ENCODE peak calls at places on chromosomes 12 and 14, in five cellular contexts. I is A549, X is HCT116, H is ovary, A is neural progenitor cell. Y is an unnamed sample.

GRCh38 chr12:115709410-115710065 is 568.0 kb downstream of the MED13L start:
- DNase-seq in A (no peak), X (no peak), H (peak; percentile 50), I (no peak), Y (peak; percentile 88)

GRCh38 chr14:54166049-54166950 is 209.7 kb upstream of the BMP4 start:
- DNase-seq in A (no peak), I (no peak), H (no peak), X (no peak), Y (peak; percentile 34)

GRCh38 chr12:91877022-91877421 is 268.6 kb downstream of the BTG1 start:
- DNase-seq in X (no peak), H (no peak), I (no peak), A (peak; percentile 9), Y (no peak)

GRCh38 chr12:95304673-95305198 is 87.1 kb downstream of the VEZT start:
- DNase-seq in X (no peak), A (no peak), H (no peak), I (no peak), Y (no peak)

GRCh38 chr12:124715121-124715990 is 147.9 kb upstream of the NCOR2 start:
- DNase-seq in H (no peak), A (no peak), I (peak; percentile 73), X (no peak), Y (no peak)

GRCh38 chr12:87812711-87813110 is 216.5 kb downstream of the C12orf50 start:
- DNase-seq in H (no peak), X (no peak), A (no peak), I (no peak), Y (no peak)

GRCh38 chr12:116299548-116300150 is 22.2 kb upstream of the MED13L start:
- DNase-seq in A (no peak), I (no peak), H (peak; percentile 50), X (no peak), Y (peak; percentile 77)

GRCh38 chr14:90354551-90355298 is 23.0 kb upstream of the NRDE2 start:
- DNase-seq in X (no peak), I (no peak), A (no peak), H (no peak), Y (no peak)

GRCh38 chr14:101849125-101849524 is 87.6 kb downstream of the PPP2R5C start:
- DNase-seq in I (no peak), H (no peak), A (no peak), X (no peak), Y (no peak)

GRCh38 chr14:88516742-88517418 is 37.9 kb downstream of the PTPN21 start:
- DNase-seq in X (no peak), H (no peak), A (peak; percentile 81), I (no peak), Y (no peak)

GRCh38 chr12:111406474-111407370 is 999 bp downstream of the SH2B3 start:
- DNase-seq in H (no peak), X (no peak), A (peak; percentile 37), I (no peak), Y (no peak)

GRCh38 chr14:45728448-45729225 is 475.6 kb upstream of the MIS18BP1 start:
- DNase-seq in H (no peak), A (no peak), X (no peak), I (no peak), Y (no peak)

GRCh38 chr14:64698899-64699298 is 5.3 kb upstream of the PLEKHG3 start:
- DNase-seq in A (no peak), I (peak; percentile 38), X (no peak), H (no peak), Y (no peak)

GRCh38 chr14:96136361-96136760 is 68.3 kb upstream of the BDKRB2 start:
- DNase-seq in H (no peak), I (peak; percentile 66), A (no peak), X (no peak), Y (no peak)

GRCh38 chr14:101906645-101907044 is 57.7 kb upstream of the DYNC1H1 start:
- DNase-seq in I (no peak), H (no peak), X (no peak), A (no peak), Y (no peak)

GRCh38 chr12:104180389-104180788 is 35.2 kb upstream of the TXNRD1 start:
- DNase-seq in A (no peak), I (peak; percentile 85), H (no peak), X (no peak), Y (no peak)
- H3K27ac ChIP-seq in A (no peak overlapping the region), I (peak overlapping the region; percentile 85), H (no peak overlapping the region), X (no peak overlapping the region), Y (peak overlapping the region; percentile 64)

GRCh38 chr12:40013847-40014246 is 92.0 kb downstream of the SLC2A13 start:
- DNase-seq in H (no peak), A (no peak), X (no peak), I (no peak), Y (no peak)

GRCh38 chr12:40012709-40013108 is 93.2 kb downstream of the SLC2A13 start:
- DNase-seq in A (no peak), X (no peak), H (no peak), I (no peak), Y (no peak)

GRCh38 chr12:40010899-40011774 is 94.7 kb downstream of the SLC2A13 start:
- DNase-seq in X (peak; percentile 41), H (no peak), A (peak; percentile 82), I (peak; percentile 80), Y (peak; percentile 48)

GRCh38 chr12:40013292-40013691 is 92.6 kb downstream of the SLC2A13 start:
- DNase-seq in I (no peak), A (no peak), X (no peak), H (no peak), Y (no peak)

DNA sequence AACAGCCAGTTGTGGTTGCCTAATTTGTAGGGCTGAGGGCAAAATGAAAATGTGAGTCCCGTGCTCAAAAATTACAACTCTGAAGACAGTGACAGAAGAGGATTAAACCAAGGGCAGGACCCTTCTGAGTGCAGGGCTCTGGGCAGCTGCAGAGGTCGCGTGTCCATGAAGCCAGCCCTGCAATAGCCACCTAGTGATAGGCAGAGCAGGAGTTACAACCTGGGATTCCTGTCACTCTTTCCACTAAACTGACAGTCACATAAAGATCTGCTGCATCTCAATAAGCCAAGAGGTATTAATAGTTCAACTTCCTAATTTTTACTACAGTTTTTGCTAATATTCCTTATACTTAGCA is 94.1 kb downstream of the SLC2A13 start:
- DNase-seq in H (no peak), I (no peak), X (no peak), A (no peak), Y (no peak)
- H3K27ac ChIP-seq in H (no peak overlapping the region), I (peak overlapping the region; percentile 42), X (no peak overlapping the region), A (no peak overlapping the region), Y (no peak overlapping the region)

GRCh38 chr14:80393766-80394165 is 182.5 kb upstream of the DIO2 start:
- DNase-seq in A (no peak), X (no peak), I (no peak), H (no peak), Y (no peak)

GRCh38 chr14:80395031-80395430 is 183.7 kb upstream of the DIO2 start:
- DNase-seq in H (no peak), A (no peak), X (no peak), I (no peak), Y (no peak)

GRCh38 chr14:80387563-80387981 is 176.3 kb upstream of the DIO2 start:
- DNase-seq in X (no peak), H (no peak), I (no peak), A (no peak), Y (no peak)

GRCh38 chr14:80388980-80389711 is 177.8 kb upstream of the DIO2 start:
- DNase-seq in I (peak; percentile 55), A (no peak), H (no peak), X (no peak), Y (no peak)

DNA sequence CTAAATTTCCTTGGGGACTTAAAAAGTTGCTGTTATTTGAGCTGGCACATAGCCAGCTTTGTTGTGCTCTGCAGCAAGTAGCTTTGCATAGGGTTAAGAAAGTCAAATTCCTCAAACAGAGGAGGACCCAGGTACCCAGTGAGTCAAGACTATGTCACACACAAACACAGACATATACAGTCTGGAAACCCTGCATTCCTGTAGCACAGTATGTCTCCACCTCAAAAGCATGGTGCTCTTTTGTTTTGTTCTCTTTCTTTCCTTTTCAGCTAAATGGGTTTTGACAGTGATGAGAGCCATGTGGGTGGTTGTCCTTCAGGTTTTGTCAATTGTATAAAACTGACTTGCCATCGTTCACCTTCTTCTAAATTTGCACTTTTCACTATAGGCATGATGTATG is 179.6 kb upstream of the DIO2 start:
- DNase-seq in H (no peak), X (no peak), A (peak; percentile 31), I (peak; percentile 79), Y (no peak)
- H3K27ac ChIP-seq in H (no peak overlapping the region), X (no peak overlapping the region), A (no peak overlapping the region), I (peak overlapping the region; percentile 79), Y (no peak overlapping the region)

GRCh38 chr14:100440758-100441203 is 117.6 kb downstream of the SLC25A47 start:
- DNase-seq in A (no peak), H (no peak), I (no peak), X (no peak), Y (no peak)
- H3K27ac ChIP-seq in A (no peak overlapping the region), H (no peak overlapping the region), I (peak overlapping the region; percentile 83), X (peak overlapping the region; percentile 77), Y (no peak overlapping the region)

GRCh38 chr14:95011449-95012020 is 145.8 kb downstream of the DICER1 start:
- DNase-seq in X (no peak), I (no peak), H (no peak), A (peak; percentile 56), Y (no peak)
- H3K27ac ChIP-seq in X (no peak overlapping the region), I (no peak overlapping the region), H (no peak overlapping the region), A (no peak overlapping the region), Y (no peak overlapping the region)

GRCh38 chr12:19741132-19741489 is 301.8 kb downstream of the AEBP2 start:
- DNase-seq in X (no peak), H (no peak), I (no peak), A (no peak), Y (no peak)

GRCh38 chr12:19750116-19750644 is 310.9 kb downstream of the AEBP2 start:
- DNase-seq in X (no peak), H (no peak), I (no peak), A (no peak), Y (no peak)

GRCh38 chr12:19746471-19746870 is 307.2 kb downstream of the AEBP2 start:
- DNase-seq in X (no peak), A (no peak), H (no peak), I (no peak), Y (no peak)

GRCh38 chr12:19740472-19741131 is 301.3 kb downstream of the AEBP2 start:
- DNase-seq in I (no peak), X (no peak), A (no peak), H (no peak), Y (no peak)

GRCh38 chr12:19744760-19745218 is 305.5 kb downstream of the AEBP2 start:
- DNase-seq in A (no peak), X (no peak), I (peak; percentile 28), H (no peak), Y (no peak)
- H3K27ac ChIP-seq in A (no peak overlapping the region), X (no peak overlapping the region), I (no peak overlapping the region), H (no peak overlapping the region), Y (no peak overlapping the region)

DNA sequence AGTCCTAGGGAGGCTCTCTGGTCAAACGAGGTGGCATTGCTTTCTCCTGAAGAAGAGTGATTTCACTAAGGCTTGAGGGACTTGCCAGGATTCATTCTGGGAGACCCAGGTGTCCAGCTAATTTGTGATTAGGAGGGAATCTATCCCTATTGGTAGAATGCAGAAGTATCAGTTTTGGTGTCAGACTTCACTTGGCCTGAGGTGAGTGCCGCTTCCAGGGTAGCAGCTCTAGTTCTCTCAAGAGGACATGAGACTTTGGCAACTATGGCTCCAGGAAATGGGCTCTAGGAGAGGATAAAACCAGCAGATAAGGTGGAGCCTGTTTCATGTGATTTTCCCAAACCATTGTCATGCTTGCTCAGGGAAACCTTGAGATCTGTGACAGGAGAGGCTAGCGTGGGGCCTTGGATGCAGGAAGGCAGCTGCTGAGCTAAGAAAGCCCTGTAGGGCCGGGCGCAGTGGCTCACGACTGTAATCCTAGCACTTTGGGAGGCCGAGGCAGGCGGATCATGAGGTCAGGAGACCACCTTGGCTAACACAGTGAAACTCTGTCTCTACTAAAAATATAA is 11.6 kb upstream of the TMEM117 start:
- DNase-seq in I (no peak), A (no peak), X (no peak), H (no peak), Y (no peak)
- H3K27ac ChIP-seq in I (no peak overlapping the region), A (no peak overlapping the region), X (no peak overlapping the region), H (no peak overlapping the region), Y (no peak overlapping the region)